ENCODE peak calls at places on chromosomes 5 and 9, in seven cellular contexts. H is H1, E is IMR-90, O is mesendoderm, M is H9, L is trophoblast cell, T is mesenchymal stem cell. G is an unnamed sample.

GRCh38 chr5:67935908-67936573 is 279.5 kb upstream of the PIK3R1 start:
- DNase-seq in L (no peak), M (no peak), T (no peak), O (no peak), E (no peak), H (no peak), G (no peak)

GRCh38 chr5:97600486-97600885 is 417.4 kb upstream of the RIOK2 start:
- DNase-seq in E (peak), L (no peak), H (no peak), T (no peak), O (no peak), M (no peak), G (no peak)

GRCh38 chr9:109192732-109193361 is 25.8 kb upstream of the FRRS1L start:
- DNase-seq in H (peak), M (peak), L (peak), E (peak), O (peak), T (no peak), G (peak)

GRCh38 chr5:173187054-173187743 is 42.9 kb downstream of the BNIP1 start:
- DNase-seq in E (no peak), T (no peak), M (peak), H (peak), L (no peak), O (no peak), G (no peak)

GRCh38 chr5:124193371-124193789 is 553.1 kb downstream of the ZNF608 start:
- DNase-seq in L (no peak), E (peak), H (no peak), T (peak), O (no peak), M (no peak), G (no peak)

GRCh38 chr5:112420111-112420864 is 1.2 kb upstream of the EPB41L4A start:
- DNase-seq in H (peak), M (peak), E (peak), L (peak), O (peak), T (peak), G (peak)

GRCh38 chr9:89418882-89419641 is 78.9 kb downstream of the SEMA4D start:
- DNase-seq in T (no peak), H (no peak), M (no peak), O (no peak), L (no peak), E (no peak), G (no peak)

GRCh38 chr9:13395086-13395485 is 115.6 kb upstream of the MPDZ start:
- DNase-seq in M (no peak), L (no peak), O (no peak), E (no peak), H (no peak), T (no peak), G (no peak)

GRCh38 chr5:587403-587802 is 24.7 kb upstream of the CEP72 start:
- DNase-seq in H (no peak), L (no peak), E (no peak), M (no peak), T (no peak), O (no peak), G (no peak)

GRCh38 chr5:37801521-37801920 is 38.3 kb downstream of the GDNF start:
- DNase-seq in L (no peak), M (no peak), O (peak), E (no peak), T (no peak), H (no peak), G (no peak)

GRCh38 chr5:149364719-149365118 is 6.9 kb downstream of the PCYOX1L start:
- DNase-seq in H (no peak), E (no peak), T (no peak), O (no peak), M (no peak), L (no peak), G (no peak)
- H2AK5ac ChIP-seq in H (no peak), E (no peak), T (no peak), O (no peak), M (no peak), L (no peak), G (no peak)

GRCh38 chr5:74653991-74654390 is 13.5 kb upstream of the ENC1 start:
- DNase-seq in L (peak), O (no peak), M (no peak), T (no peak), E (no peak), H (no peak), G (no peak)

GRCh38 chr5:74655206-74655605 is 14.7 kb upstream of the ENC1 start:
- DNase-seq in H (no peak), L (no peak), O (no peak), T (no peak), E (no peak), M (no peak), G (no peak)

GRCh38 chr5:74651710-74652109 is 11.2 kb upstream of the ENC1 start:
- DNase-seq in O (no peak), E (no peak), M (no peak), T (no peak), L (no peak), H (no peak), G (no peak)

GRCh38 chr5:74649421-74649973 is 9.0 kb upstream of the ENC1 start:
- DNase-seq in L (no peak), M (no peak), T (no peak), H (no peak), E (no peak), O (no peak), G (no peak)

GRCh38 chr5:74652576-74652975 is 12.0 kb upstream of the ENC1 start:
- DNase-seq in H (no peak), T (no peak), L (peak), M (no peak), O (no peak), E (no peak), G (no peak)
- H2AK5ac ChIP-seq in H (no peak), T (no peak), L (no peak), M (no peak), O (no peak), E (no peak), G (no peak)

GRCh38 chr5:76642390-76643040 is 19.3 kb upstream of the F2RL2 start:
- DNase-seq in H (no peak), M (no peak), T (peak), O (no peak), E (peak), L (no peak), G (no peak)

GRCh38 chr5:76634661-76635060 is 11.5 kb upstream of the F2RL2 start:
- DNase-seq in H (no peak), O (peak), T (no peak), L (no peak), E (no peak), M (no peak), G (no peak)

GRCh38 chr5:76641514-76642120 is 18.4 kb upstream of the F2RL2 start:
- DNase-seq in O (peak), H (no peak), E (peak), T (peak), L (peak), M (peak), G (peak)

GRCh38 chr5:76638466-76638865 is 15.3 kb upstream of the F2RL2 start:
- DNase-seq in L (peak), T (no peak), M (no peak), E (no peak), H (no peak), O (no peak), G (no peak)

GRCh38 chr5:76637490-76637889 is 14.3 kb upstream of the F2RL2 start:
- DNase-seq in H (no peak), E (no peak), L (no peak), T (no peak), O (no peak), M (no peak), G (no peak)
- H2AK5ac ChIP-seq in H (no peak), E (no peak), L (no peak), T (no peak), O (no peak), M (no peak), G (no peak)

GRCh38 chr5:136221340-136221739 is 28.4 kb upstream of the SMIM32 start:
- DNase-seq in T (no peak), H (no peak), O (no peak), M (no peak), E (no peak), L (no peak), G (no peak)
- H2AK5ac ChIP-seq in T (no peak), H (no peak), O (no peak), M (no peak), E (no peak), L (no peak), G (no peak)

DNA sequence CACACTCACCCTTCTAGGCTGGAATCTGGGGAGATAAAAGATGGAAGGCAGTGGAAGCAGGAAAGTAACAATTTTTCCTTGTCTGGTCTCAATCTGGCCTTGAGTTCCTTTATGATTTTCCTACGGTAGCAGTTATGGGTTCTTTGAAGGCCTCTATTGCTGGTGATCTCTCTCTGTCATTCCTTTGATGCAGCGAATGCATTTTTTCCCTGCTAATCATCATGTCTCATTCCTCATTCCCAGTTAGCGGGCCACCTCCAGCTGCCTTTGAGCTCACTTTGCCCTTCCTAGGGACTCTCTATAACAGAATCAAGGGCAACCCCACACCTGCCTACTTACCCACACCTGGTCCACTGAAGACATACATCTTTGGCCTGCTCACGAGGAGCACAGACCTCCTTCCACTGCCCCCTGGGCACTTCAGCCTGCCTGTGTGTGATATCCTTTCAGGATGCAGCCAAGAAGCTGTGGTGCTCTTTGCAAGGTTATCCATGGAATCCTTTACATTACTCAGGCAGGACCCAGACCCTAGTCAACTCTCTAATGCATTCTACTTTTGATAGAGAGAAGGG is 191.7 kb downstream of the DRD1 start:
- DNase-seq in T (no peak), O (no peak), M (no peak), H (no peak), E (peak), L (peak), G (no peak)
- H2AK5ac ChIP-seq in T (no peak), O (no peak), M (no peak), H (no peak), E (peak), L (no peak), G (no peak)

DNA sequence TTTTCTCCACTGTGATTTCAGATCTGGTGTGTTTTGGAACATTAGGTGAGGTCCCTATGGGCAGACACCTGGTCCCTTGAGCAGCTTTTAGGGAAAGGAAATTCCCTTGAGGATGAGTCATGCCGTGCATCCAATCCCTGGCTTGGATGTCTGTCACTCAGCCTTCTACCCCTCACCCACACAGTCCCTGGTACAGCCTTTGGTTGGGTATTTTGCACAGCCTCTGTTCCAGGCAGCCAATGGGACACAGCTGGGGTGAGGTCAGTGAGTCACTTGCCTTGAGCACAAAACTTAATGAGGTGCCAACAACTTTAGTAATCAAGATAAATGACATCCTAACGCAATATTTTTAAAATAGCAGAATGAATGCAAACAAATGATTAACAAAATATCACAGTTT is 22.7 kb upstream of the SVEP1 start:
- DNase-seq in L (peak), O (peak), T (no peak), H (no peak), M (peak), E (no peak), G (no peak)
- H2AK5ac ChIP-seq in L (no peak), O (no peak), T (no peak), H (no peak), M (no peak), E (no peak), G (no peak)

DNA sequence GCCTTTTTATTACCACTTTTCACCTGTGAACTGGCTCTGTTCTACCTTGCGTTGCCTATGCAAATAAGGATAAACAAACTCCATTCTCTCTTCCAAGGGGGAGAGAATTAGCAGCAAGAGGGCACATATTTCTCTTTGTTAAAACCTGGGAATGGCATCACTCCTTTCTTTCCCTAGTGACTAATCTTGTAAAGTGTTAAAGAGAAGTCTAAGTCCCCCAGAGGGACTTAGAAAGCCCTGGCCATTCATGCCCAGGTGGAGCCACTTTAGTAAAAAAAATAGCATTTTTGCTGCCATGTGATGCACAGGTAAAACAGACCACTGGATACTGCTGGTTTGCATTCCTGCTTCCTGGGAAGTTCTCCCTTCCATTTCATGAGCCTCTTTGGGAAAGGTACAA is 148.4 kb downstream of the MAN2A1 start:
- DNase-seq in T (no peak), L (no peak), E (no peak), H (no peak), O (peak), M (peak), G (no peak)
- H2AK5ac ChIP-seq in T (no peak), L (no peak), E (no peak), H (no peak), O (no peak), M (no peak), G (no peak)

DNA sequence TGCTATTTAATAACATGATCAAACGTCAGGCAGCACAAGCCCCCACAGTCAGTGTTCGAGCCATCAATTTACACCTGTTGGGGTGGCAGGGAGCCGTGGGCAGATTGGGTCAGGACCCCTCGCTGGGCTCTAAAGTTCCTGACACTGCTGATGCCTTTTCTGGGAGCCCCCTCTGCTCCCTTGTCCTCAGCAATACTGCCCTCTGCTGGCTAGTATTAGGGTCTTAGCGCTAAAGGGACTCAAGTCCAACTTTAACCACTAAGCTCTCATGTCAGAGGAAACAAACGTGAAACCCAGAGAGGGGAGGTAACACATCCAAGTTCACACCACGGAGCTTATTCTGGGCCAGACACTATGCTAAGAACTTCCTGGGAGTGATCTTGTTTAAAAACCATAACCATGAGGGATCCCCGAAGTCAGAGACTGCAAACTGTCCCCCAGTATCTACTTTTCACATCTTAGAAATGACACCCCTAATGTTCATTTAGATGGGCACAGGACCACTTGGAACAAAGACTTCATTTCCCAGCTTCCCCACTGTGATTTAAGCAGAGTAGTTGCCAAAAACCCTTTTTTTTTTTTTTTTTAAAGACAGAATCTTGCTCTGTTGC is 20.4 kb downstream of the ANKS6 start:
- DNase-seq in E (peak), T (peak), H (no peak), M (peak), O (peak), L (peak), G (peak)
- H2AK5ac ChIP-seq in E (no peak), T (no peak), H (no peak), M (no peak), O (no peak), L (no peak), G (no peak)

GRCh38 chr5:3361811-3362605 is 233.6 kb upstream of the IRX1 start:
- DNase-seq in M (no peak), O (no peak), T (no peak), H (no peak), E (no peak), L (no peak), G (no peak)

GRCh38 chr5:3364433-3364832 is 231.2 kb upstream of the IRX1 start:
- DNase-seq in T (no peak), H (no peak), O (no peak), L (no peak), M (no peak), E (no peak), G (no peak)

GRCh38 chr5:3362606-3362910 is 233.1 kb upstream of the IRX1 start:
- DNase-seq in M (peak), O (no peak), H (no peak), T (no peak), E (no peak), L (no peak), G (no peak)

GRCh38 chr5:3356016-3356415 is 239.6 kb upstream of the IRX1 start:
- DNase-seq in O (no peak), T (no peak), E (no peak), L (no peak), H (no peak), M (no peak), G (no peak)

GRCh38 chr5:3359642-3360041 is 236.0 kb upstream of the IRX1 start:
- DNase-seq in M (peak), O (no peak), L (no peak), H (no peak), T (no peak), E (no peak), G (no peak)
- H2AK5ac ChIP-seq in M (no peak), O (no peak), L (no peak), H (no peak), T (no peak), E (no peak), G (no peak)

DNA sequence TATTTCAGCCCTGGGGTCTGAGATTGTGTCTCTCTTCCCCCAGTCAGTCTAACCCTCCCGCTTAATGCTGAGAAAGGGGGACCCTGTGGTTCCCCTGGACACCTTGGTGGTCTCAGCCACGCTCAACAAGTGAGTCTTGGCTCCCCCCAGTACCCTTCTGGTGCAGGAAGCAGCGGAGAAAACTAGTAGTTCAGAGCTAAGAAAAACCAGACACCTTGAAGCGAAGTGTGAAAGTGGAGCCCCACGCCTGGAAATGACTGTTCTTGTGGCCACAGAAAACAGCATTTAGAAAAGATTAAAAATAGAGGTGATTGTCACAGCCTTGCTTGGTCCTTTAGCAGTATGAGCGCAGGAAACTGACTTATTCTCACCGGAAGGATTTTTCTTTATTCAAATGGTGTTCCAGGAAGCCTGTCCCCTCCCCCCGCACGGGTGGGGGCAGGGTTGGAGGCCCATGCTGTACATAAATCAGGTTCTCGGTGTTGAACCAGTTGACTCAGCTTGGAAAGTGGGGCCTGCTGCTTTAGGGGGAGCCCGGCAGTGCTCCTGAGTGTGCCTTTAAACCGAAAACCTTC is 8.1 kb downstream of the ARPC5L start:
- DNase-seq in O (no peak), T (peak), E (peak), H (no peak), L (peak), M (no peak), G (no peak)
- H2AK5ac ChIP-seq in O (no peak), T (peak), E (peak), H (peak), L (peak), M (no peak), G (peak)